ENCODE peak calls at places on chromosomes 2 and 18, in eight cellular contexts. E is GM23338, V is HepG2, L is lung, F is prostate gland, A is heart left ventricle, T is psoas muscle, J is spleen. W is an unnamed sample. For H3K4me1, the result is how much of the 10 kb centered on the place peaks cover.

GRCh38 chr18:67742954-67743353 is 226.4 kb upstream of the DSEL start:
- DNase-seq in F (no peak), V (peak), A (no peak), E (no peak), J (no peak), L (no peak), T (no peak), W (no peak)

GRCh38 chr2:78355967-78356366 is 669.5 kb upstream of the REG3G start:
- DNase-seq in A (no peak), T (no peak), V (no peak), J (no peak), E (no peak), F (no peak), L (no peak), W (no peak)

GRCh38 chr2:62407401-62407800 is 98.6 kb downstream of the TMEM17 start:
- DNase-seq in A (no peak), V (no peak), T (no peak), F (no peak), J (no peak), E (no peak), L (no peak), W (no peak)

GRCh38 chr2:61415265-61415664 is 55.6 kb downstream of the USP34 start:
- DNase-seq in J (no peak), A (no peak), E (no peak), T (no peak), F (no peak), V (no peak), L (no peak), W (no peak)

GRCh38 chr18:76957384-76958355 is 135.3 kb downstream of the ZNF236 start:
- DNase-seq in V (no peak), E (no peak), J (no peak), F (no peak), A (no peak), T (no peak), L (no peak), W (peak)

GRCh38 chr2:232389327-232389726 is 10.8 kb downstream of the ALPP start:
- DNase-seq in E (no peak), V (no peak), L (no peak), F (no peak), T (no peak), J (no peak), A (no peak), W (no peak)

GRCh38 chr2:180307096-180307495 is 300.0 kb upstream of the CWC22 start:
- DNase-seq in V (no peak), J (no peak), L (no peak), T (no peak), E (no peak), F (no peak), A (no peak), W (no peak)

GRCh38 chr2:206069417-206069816 is 16.6 kb downstream of the INO80D start:
- DNase-seq in L (no peak), J (no peak), V (no peak), F (no peak), E (no peak), A (no peak), T (no peak), W (no peak)

GRCh38 chr2:121202541-121203310 is 82.3 kb downstream of the TFCP2L1 start:
- DNase-seq in J (peak), A (no peak), F (no peak), L (no peak), E (no peak), T (peak), V (no peak), W (peak)

GRCh38 chr2:74042606-74043005 is 57.9 kb downstream of the TET3 start:
- DNase-seq in A (no peak), T (no peak), L (no peak), E (no peak), V (no peak), J (no peak), F (no peak), W (no peak)

GRCh38 chr2:96953611-96954489 is 32.5 kb downstream of the FAM178B start:
- DNase-seq in L (no peak), T (peak), E (no peak), F (no peak), A (no peak), J (peak), V (no peak), W (no peak)

GRCh38 chr2:97870396-97870843 is 125.3 kb downstream of the TMEM131 start:
- DNase-seq in V (peak), E (no peak), L (no peak), T (no peak), F (no peak), J (no peak), A (peak), W (peak)

GRCh38 chr18:49476664-49477411 is 10.2 kb downstream of the C18orf32 start:
- DNase-seq in A (no peak), L (peak), T (no peak), E (peak), V (no peak), J (no peak), F (no peak), W (no peak)

GRCh38 chr2:98459776-98460175 is 15.1 kb downstream of the INPP4A start:
- DNase-seq in T (no peak), F (no peak), L (no peak), J (no peak), V (no peak), E (no peak), A (no peak), W (no peak)

GRCh38 chr2:85826990-85827878 is 61.6 kb downstream of the ST3GAL5 start:
- DNase-seq in V (peak), T (peak), E (peak), J (peak), A (peak), F (peak), L (peak), W (peak)

GRCh38 chr2:54065411-54065810 is 50.0 kb upstream of the ACYP2 start:
- DNase-seq in J (no peak), E (no peak), A (no peak), T (no peak), F (no peak), V (no peak), L (no peak), W (no peak)

GRCh38 chr2:224584768-224585204 is 377 bp downstream of the CUL3 start:
- DNase-seq in V (peak), L (peak), E (peak), F (peak), J (peak), T (peak), A (peak), W (peak)

GRCh38 chr2:144834954-144835633 is 315.2 kb upstream of the ZEB2 start:
- DNase-seq in A (peak), V (no peak), F (peak), E (no peak), T (no peak), J (no peak), L (no peak), W (no peak)

GRCh38 chr2:43438342-43438741 is 157.5 kb downstream of the THADA start:
- DNase-seq in J (no peak), T (no peak), L (no peak), E (no peak), V (no peak), F (no peak), A (no peak), W (no peak)
- H3K27ac ChIP-seq in J (peak), T (no peak), L (no peak), E (no peak), V (no peak), F (no peak), A (no peak), W (no peak)

GRCh38 chr2:26685312-26685711 is 7.2 kb upstream of the KCNK3 start:
- DNase-seq in V (no peak), L (no peak), T (no peak), E (no peak), F (no peak), J (peak), A (no peak), W (no peak)
- H3K4me1 ChIP-seq in V (under half), L (under half), T (under half), E (under half), F (under half), J (under half), A (under half), W (under half)

DNA sequence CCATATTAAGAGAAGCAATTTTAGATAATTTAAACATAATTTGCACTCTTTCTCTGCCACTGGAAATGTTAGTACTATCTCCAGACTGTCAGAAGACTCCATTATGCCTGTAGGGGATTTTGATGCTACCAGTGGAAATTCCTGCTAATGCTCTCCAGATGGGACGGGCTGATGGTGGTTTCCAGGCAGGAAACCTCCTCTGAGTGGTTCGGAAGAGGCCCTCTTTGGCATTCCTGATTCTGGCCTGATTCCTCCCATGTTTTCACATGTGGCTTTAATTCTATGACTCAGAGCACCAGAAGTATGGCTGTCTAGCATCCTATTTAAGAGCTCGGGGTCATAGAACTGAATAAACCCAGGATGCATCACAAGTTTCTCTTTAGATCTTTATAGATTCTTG is 70.9 kb upstream of the ST6GAL2 start:
- DNase-seq in A (no peak), L (no peak), F (no peak), E (peak), T (no peak), J (no peak), V (no peak), W (no peak)
- H3K27ac ChIP-seq in A (no peak), L (no peak), F (no peak), E (no peak), T (no peak), J (no peak), V (no peak), W (no peak)

DNA sequence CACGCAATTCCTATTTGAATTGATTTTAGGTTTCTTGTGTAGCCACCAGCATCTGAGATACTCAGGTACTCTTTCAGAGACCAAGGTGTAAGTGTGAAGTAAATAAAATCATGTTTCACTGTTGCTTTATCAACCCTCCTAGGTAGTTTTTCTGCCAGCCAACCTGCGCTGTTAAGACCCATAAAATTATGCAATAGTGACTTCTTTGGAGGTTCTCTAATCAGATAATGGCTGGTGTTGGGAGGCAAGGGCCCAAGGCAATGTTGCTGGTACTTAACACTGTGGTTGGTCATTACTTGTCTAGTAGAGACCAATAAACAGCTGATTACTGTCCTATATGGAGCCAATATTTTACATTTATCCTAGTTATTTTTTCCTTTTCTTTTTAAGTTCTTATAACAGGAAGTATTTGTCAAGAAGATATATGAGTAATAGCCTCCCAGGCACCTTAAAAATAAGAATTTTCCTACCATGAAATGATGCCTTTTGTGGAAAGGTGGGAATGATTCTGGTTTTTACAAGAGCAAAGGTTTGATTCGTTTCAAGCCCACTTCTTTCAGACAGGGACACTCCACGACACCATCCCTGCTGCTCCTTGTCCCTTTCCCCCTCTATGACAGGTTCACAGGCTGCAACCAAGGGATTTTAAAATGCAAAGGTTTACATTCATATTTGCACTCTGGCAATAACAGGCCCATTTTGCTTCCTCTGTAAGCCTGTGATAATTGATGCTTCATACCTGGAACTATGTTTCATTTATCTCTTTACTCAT is 259.3 kb downstream of the MEIS1 start:
- DNase-seq in T (no peak), J (no peak), V (no peak), L (no peak), E (no peak), A (no peak), F (no peak), W (no peak)
- H3K4me1 ChIP-seq in T (under half), J (under half), V (under half), L (under half), E (half or more), A (under half), F (under half), W (under half)